ENCODE peak calls at places on chromosomes 1 and 21, in four cellular contexts. One of them, this sample, is unnamed. For H3K4me1, the result is how much of the 10 kb centered on the place peaks cover.

GRCh38 chr1:38497921-38498320 is 361.7 kb downstream of the RRAGC start:
- DNase-seq in left ventricle myocardium inferior: no peak
- DNase-seq in body of pancreas: no peak
- DNase-seq in uterus: no peak
- DNase-seq in this sample: no peak

GRCh38 chr1:155188268-155188667 is 14.6 kb downstream of the TRIM46 start:
- DNase-seq in uterus: no peak
- DNase-seq in body of pancreas: peak
- DNase-seq in left ventricle myocardium inferior: no peak
- DNase-seq in this sample: no peak

GRCh38 chr1:204589409-204590038 is 73.3 kb downstream of the MDM4 start:
- DNase-seq in body of pancreas: no peak
- DNase-seq in uterus: no peak
- DNase-seq in left ventricle myocardium inferior: no peak
- DNase-seq in this sample: no peak

GRCh38 chr1:113758631-113759340 is 500 bp downstream of the PHTF1 start:
- DNase-seq in left ventricle myocardium inferior: peak
- DNase-seq in body of pancreas: peak
- DNase-seq in uterus: peak
- DNase-seq in this sample: peak

GRCh38 chr1:207853372-207853757 is 57.6 kb downstream of the CD34 start:
- DNase-seq in left ventricle myocardium inferior: no peak
- DNase-seq in body of pancreas: no peak
- DNase-seq in uterus: no peak
- DNase-seq in this sample: no peak

GRCh38 chr1:155071701-155072100 is 6.9 kb upstream of the EFNA3 start:
- DNase-seq in left ventricle myocardium inferior: no peak
- DNase-seq in uterus: no peak
- DNase-seq in body of pancreas: no peak
- DNase-seq in this sample: no peak

GRCh38 chr1:109282952-109283747 is at the start of gene PSRC1:
- DNase-seq in body of pancreas: peak
- DNase-seq in left ventricle myocardium inferior: peak
- DNase-seq in uterus: peak
- DNase-seq in this sample: peak

GRCh38 chr1:168763031-168763430 is 34.0 kb upstream of the DPT start:
- DNase-seq in uterus: no peak
- DNase-seq in left ventricle myocardium inferior: no peak
- DNase-seq in body of pancreas: no peak
- DNase-seq in this sample: no peak

GRCh38 chr1:218674280-218674773 is 329.2 kb downstream of the TGFB2 start:
- DNase-seq in left ventricle myocardium inferior: peak
- DNase-seq in uterus: no peak
- DNase-seq in body of pancreas: peak
- DNase-seq in this sample: peak

GRCh38 chr1:36737767-36738166 is 255.1 kb upstream of the CSF3R start:
- DNase-seq in body of pancreas: no peak
- DNase-seq in left ventricle myocardium inferior: no peak
- DNase-seq in uterus: no peak
- DNase-seq in this sample: no peak

GRCh38 chr1:199909137-199909536 is 118.4 kb upstream of the NR5A2 start:
- DNase-seq in left ventricle myocardium inferior: no peak
- DNase-seq in body of pancreas: no peak
- DNase-seq in uterus: no peak
- DNase-seq in this sample: no peak

GRCh38 chr1:184025242-184025675 is 12.3 kb downstream of the COLGALT2 start:
- DNase-seq in left ventricle myocardium inferior: no peak
- DNase-seq in body of pancreas: no peak
- DNase-seq in uterus: peak
- DNase-seq in this sample: no peak

GRCh38 chr1:241021286-241021685 is 335.7 kb downstream of the RGS7 start:
- DNase-seq in left ventricle myocardium inferior: no peak
- DNase-seq in uterus: no peak
- DNase-seq in body of pancreas: no peak
- DNase-seq in this sample: no peak

GRCh38 chr1:8456306-8456912 is 138.5 kb downstream of the SLC45A1 start:
- DNase-seq in uterus: no peak
- DNase-seq in body of pancreas: no peak
- DNase-seq in left ventricle myocardium inferior: no peak
- DNase-seq in this sample: no peak

GRCh38 chr1:183327429-183328290 is 90.5 kb downstream of the NMNAT2 start:
- DNase-seq in body of pancreas: no peak
- DNase-seq in left ventricle myocardium inferior: peak
- DNase-seq in uterus: peak
- DNase-seq in this sample: peak

GRCh38 chr1:101239095-101240040 is 2.5 kb downstream of the S1PR1 start:
- DNase-seq in left ventricle myocardium inferior: no peak
- DNase-seq in body of pancreas: peak
- DNase-seq in uterus: no peak
- DNase-seq in this sample: no peak

GRCh38 chr1:198333744-198334143 is 176.9 kb downstream of the NEK7 start:
- DNase-seq in left ventricle myocardium inferior: no peak
- DNase-seq in uterus: no peak
- DNase-seq in body of pancreas: no peak
- DNase-seq in this sample: no peak

GRCh38 chr1:186960866-186961265 is 132.1 kb downstream of the PLA2G4A start:
- DNase-seq in body of pancreas: no peak
- DNase-seq in left ventricle myocardium inferior: no peak
- DNase-seq in uterus: no peak
- DNase-seq in this sample: no peak

GRCh38 chr1:56688522-56689026 is 43.5 kb downstream of the PRKAA2 start:
- DNase-seq in uterus: no peak
- DNase-seq in body of pancreas: no peak
- DNase-seq in left ventricle myocardium inferior: no peak
- DNase-seq in this sample: no peak

DNA sequence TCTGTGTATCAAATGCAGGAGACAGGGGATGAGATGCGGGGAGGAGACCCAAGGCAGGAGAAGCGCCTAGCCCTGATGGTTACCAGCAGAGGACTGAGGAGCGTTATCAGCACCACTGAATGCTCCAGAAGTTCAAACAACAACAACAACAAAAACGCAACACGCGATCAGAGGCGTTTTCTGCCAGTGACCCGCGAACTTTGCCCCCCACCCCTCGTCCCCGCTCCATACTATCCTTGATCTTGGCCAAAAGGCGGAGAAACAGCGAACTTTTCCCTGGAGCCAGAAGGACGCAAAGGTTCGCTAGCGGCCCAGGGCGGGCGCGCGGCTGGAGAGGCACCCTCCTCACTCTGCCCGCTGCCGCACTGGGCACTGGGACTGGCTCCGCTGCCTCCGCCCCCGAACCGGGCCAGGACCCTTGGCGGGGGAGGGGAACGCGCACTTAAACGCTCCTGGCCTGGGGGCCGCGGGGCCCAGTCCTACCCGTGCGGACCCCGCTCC is 699 bp downstream of the ECHDC2 start:
- DNase-seq in body of pancreas: peak
- DNase-seq in left ventricle myocardium inferior: peak
- DNase-seq in uterus: peak
- DNase-seq in this sample: peak
- H3K27ac ChIP-seq in body of pancreas: peak
- H3K27ac ChIP-seq in left ventricle myocardium inferior: peak
- H3K27ac ChIP-seq in uterus: peak
- H3K27ac ChIP-seq in this sample: peak

GRCh38 chr1:88662723-88663122 is 21.4 kb upstream of the PKN2 start:
- DNase-seq in body of pancreas: no peak
- DNase-seq in uterus: no peak
- DNase-seq in left ventricle myocardium inferior: no peak
- DNase-seq in this sample: no peak

GRCh38 chr1:88658419-88658818 is 25.7 kb upstream of the PKN2 start:
- DNase-seq in body of pancreas: no peak
- DNase-seq in uterus: no peak
- DNase-seq in left ventricle myocardium inferior: no peak
- DNase-seq in this sample: no peak

GRCh38 chr1:88661951-88662664 is 22.0 kb upstream of the PKN2 start:
- DNase-seq in left ventricle myocardium inferior: no peak
- DNase-seq in uterus: no peak
- DNase-seq in body of pancreas: no peak
- DNase-seq in this sample: no peak

GRCh38 chr1:88661188-88661587 is 22.9 kb upstream of the PKN2 start:
- DNase-seq in left ventricle myocardium inferior: no peak
- DNase-seq in uterus: no peak
- DNase-seq in body of pancreas: peak
- DNase-seq in this sample: no peak

DNA sequence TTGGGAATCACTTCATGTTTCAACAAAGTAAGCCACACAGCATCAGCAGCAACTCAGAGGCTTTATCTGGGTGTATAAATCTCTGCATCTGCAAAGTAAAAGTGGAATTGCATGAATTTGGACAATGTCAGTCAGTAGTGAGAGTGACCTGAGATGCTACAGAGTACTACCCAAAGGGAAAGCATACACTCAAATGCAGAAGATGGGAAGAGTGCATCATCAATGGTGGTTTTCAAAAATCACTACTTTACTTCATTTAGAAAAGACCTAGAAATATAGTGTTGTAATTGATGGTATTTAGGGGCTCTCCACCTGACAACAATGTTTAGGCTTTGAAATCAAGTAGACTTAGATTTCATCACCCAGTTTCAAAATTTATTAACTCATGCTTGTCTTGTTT is 24.5 kb upstream of the PKN2 start:
- DNase-seq in left ventricle myocardium inferior: no peak
- DNase-seq in body of pancreas: no peak
- DNase-seq in uterus: no peak
- DNase-seq in this sample: no peak
- H3K4me1 ChIP-seq in left ventricle myocardium inferior: under half
- H3K4me1 ChIP-seq in body of pancreas: under half
- H3K4me1 ChIP-seq in uterus: under half
- H3K4me1 ChIP-seq in this sample: under half

DNA sequence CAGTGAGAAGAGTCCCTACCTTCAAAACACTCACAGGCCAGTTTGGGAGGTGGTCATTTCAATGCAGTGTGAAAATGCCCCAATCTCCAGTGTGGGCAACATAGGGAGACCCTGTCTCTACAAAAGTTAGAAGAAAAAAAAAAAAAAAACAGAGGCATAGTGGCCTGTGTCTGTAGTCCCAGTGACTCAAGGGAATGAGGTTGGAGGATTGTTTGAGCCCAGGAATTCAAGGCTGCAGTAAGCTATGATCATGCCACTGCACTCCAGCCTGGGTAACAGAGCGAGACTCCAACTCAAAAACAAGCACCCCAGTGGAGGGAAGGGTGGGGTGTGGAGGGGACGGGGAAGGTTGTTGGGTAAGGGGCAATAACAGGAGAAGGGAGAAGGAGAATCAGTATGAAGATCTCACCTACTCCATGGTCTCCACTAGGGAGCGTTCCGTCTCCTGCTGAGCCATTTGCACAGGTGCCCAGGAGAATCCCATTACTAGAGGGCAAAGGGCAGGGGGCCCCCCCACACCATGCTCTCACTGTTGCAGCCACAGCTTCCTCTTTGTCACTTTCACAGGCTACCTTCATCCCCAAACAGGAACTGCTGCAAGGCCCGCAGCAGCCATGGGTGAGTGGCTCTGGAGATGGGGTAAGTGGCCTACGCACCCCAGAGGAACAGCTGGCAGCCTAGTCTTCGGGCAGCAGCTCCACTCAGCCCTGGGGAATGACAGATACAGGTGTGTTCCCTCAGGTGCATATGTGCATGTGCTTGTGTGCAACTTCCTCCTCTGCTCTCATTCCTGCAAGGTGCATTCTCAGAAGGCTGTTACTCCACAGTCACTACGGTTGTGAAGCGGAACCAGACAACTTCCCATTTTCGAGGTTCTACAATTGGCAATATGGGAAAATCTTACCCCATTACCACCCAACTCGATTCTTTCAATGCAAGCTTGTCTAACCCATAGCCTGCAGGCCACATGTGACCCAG is 87.9 kb upstream of the LYST start:
- DNase-seq in uterus: no peak
- DNase-seq in left ventricle myocardium inferior: peak
- DNase-seq in body of pancreas: no peak
- DNase-seq in this sample: no peak
- H3K27ac ChIP-seq in uterus: no peak
- H3K27ac ChIP-seq in left ventricle myocardium inferior: no peak
- H3K27ac ChIP-seq in body of pancreas: no peak
- H3K27ac ChIP-seq in this sample: no peak

DNA sequence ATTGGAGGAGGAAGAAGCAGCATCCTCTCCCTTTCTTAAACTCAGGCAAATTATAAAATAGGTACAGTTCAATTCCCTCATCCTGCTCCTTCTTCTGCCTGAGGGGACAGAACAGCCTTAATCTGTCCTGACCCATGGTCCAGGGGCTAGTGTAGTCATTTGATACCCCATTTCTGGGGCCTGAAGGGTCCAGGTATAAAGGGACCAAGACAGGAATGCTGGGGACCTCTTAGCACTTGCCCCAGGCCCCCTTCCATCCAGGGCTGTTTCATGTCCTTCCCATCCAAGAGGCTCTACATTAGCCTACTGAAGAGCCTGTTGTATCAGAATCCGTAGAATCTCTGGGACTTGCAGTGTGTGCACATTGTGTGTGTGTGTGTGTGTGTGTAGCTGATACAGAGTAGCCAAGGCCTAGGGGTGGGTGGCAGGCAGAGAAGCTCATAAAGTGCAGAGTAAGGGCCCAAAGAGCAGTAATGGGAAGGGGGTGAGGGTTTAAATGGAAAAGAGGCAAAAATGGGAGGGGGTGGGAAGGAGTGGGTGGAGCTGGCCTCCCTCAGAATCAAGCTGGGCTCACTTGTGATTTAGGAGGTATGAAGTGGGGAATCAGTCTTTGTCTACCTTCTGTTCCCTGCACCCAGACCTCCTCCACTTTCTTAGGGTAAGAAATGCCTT is 32.4 kb downstream of the RUNX1 start:
- DNase-seq in uterus: no peak
- DNase-seq in body of pancreas: no peak
- DNase-seq in left ventricle myocardium inferior: no peak
- DNase-seq in this sample: no peak
- H3K4me1 ChIP-seq in uterus: under half
- H3K4me1 ChIP-seq in body of pancreas: under half
- H3K4me1 ChIP-seq in left ventricle myocardium inferior: under half
- H3K4me1 ChIP-seq in this sample: under half

GRCh38 chr21:36254106-36254941 is 65.7 kb upstream of the MORC3 start:
- DNase-seq in body of pancreas: no peak
- DNase-seq in uterus: no peak
- DNase-seq in left ventricle myocardium inferior: no peak
- DNase-seq in this sample: no peak
- H3K27ac ChIP-seq in body of pancreas: no peak
- H3K27ac ChIP-seq in uterus: no peak
- H3K27ac ChIP-seq in left ventricle myocardium inferior: no peak
- H3K27ac ChIP-seq in this sample: no peak

GRCh38 chr1:40039757-40040510 is 595 bp upstream of the CAP1 start:
- DNase-seq in body of pancreas: peak
- DNase-seq in left ventricle myocardium inferior: peak
- DNase-seq in uterus: peak
- DNase-seq in this sample: peak

GRCh38 chr1:40042337-40042736 is 1.8 kb downstream of the CAP1 start:
- DNase-seq in uterus: no peak
- DNase-seq in left ventricle myocardium inferior: no peak
- DNase-seq in body of pancreas: no peak
- DNase-seq in this sample: no peak

GRCh38 chr1:40040511-40041465 is at the start of gene CAP1:
- DNase-seq in left ventricle myocardium inferior: peak
- DNase-seq in uterus: peak
- DNase-seq in body of pancreas: peak
- DNase-seq in this sample: peak

GRCh38 chr1:40039245-40039756 is 1.2 kb upstream of the CAP1 start:
- DNase-seq in body of pancreas: peak
- DNase-seq in uterus: no peak
- DNase-seq in left ventricle myocardium inferior: no peak
- DNase-seq in this sample: peak

GRCh38 chr1:40041466-40041838 is 923 bp downstream of the CAP1 start:
- DNase-seq in left ventricle myocardium inferior: no peak
- DNase-seq in uterus: no peak
- DNase-seq in body of pancreas: no peak
- DNase-seq in this sample: no peak
- H3K4me1 ChIP-seq in left ventricle myocardium inferior: half or more
- H3K4me1 ChIP-seq in uterus: under half
- H3K4me1 ChIP-seq in body of pancreas: under half
- H3K4me1 ChIP-seq in this sample: under half